ENCODE peak calls at places on chromosomes 4 and X, in four cellular contexts. D, F, E and O are unnamed samples.

GRCh38 chrX:39613508-39613921 is 484.2 kb downstream of the BCOR start:
- DNase-seq in D (peak; percentile 91), F (peak; percentile 62), E (peak; percentile 71), O (peak; percentile 28)

GRCh38 chr4:74789518-74789917 is 4.8 kb downstream of the BTC start:
- DNase-seq in D (no peak), F (no peak), E (no peak), O (no peak)

GRCh38 chr4:51831133-51831532 is 11.8 kb upstream of the DCUN1D4 start:
- DNase-seq in D (peak; percentile 1), F (no peak), E (peak; percentile 71), O (no peak)

GRCh38 chrX:20665441-20665840 is 398.7 kb upstream of the RPS6KA3 start:
- DNase-seq in D (no peak), F (no peak), E (no peak), O (no peak)

GRCh38 chr4:965766-966134 is 7.6 kb downstream of the DGKQ start:
- DNase-seq in D (no peak), F (no peak), E (no peak), O (no peak)

GRCh38 chr4:139020384-139020783 is 4.8 kb downstream of the NOCT start:
- DNase-seq in D (no peak), F (no peak), E (peak; percentile 49), O (no peak)

GRCh38 chrX:47643926-47644325 is 6.4 kb downstream of the ELK1 start:
- DNase-seq in D (no peak), F (no peak), E (no peak), O (no peak)

GRCh38 chr4:21543514-21543913 is 405.1 kb downstream of the KCNIP4 start:
- DNase-seq in D (no peak), F (no peak), E (no peak), O (no peak)

GRCh38 chrX:103063918-103064434 is at the start of gene BEX1:
- DNase-seq in D (peak; percentile 87), F (peak; percentile 61), E (peak; percentile 87), O (peak; percentile 71)

GRCh38 chrX:140190441-140191108 is 225.3 kb upstream of the CXorf66 start:
- DNase-seq in D (peak; percentile 1), F (no peak), E (no peak), O (no peak)

GRCh38 chrX:150155396-150156048 is 207.6 kb upstream of the MAMLD1 start:
- DNase-seq in D (no peak), F (no peak), E (no peak), O (peak; percentile 32)

GRCh38 chrX:130467936-130468335 is 66.1 kb downstream of the RBMX2 start:
- DNase-seq in D (no peak), F (no peak), E (peak; percentile 10), O (no peak)

GRCh38 chr4:156837625-156838345 is 133.8 kb downstream of the PDGFC start:
- DNase-seq in D (no peak), F (no peak), E (no peak), O (no peak)

GRCh38 chrX:115362334-115363095 is 73.0 kb downstream of the LUZP4 start:
- DNase-seq in D (no peak), F (no peak), E (no peak), O (no peak)

GRCh38 chrX:18890724-18891560 is 93.0 kb downstream of the PHKA2 start:
- DNase-seq in D (peak; percentile 88), F (peak; percentile 35), E (no peak), O (no peak)

GRCh38 chr4:106868381-106869035 is 167.6 kb downstream of the DKK2 start:
- DNase-seq in D (no peak), F (no peak), E (no peak), O (no peak)

GRCh38 chr4:1297456-1298325 is 8.0 kb downstream of the MAEA start:
- DNase-seq in D (no peak), F (no peak), E (no peak), O (no peak)

GRCh38 chr4:168995537-168996295 is 14.3 kb downstream of the CBR4 start:
- DNase-seq in D (no peak), F (no peak), E (no peak), O (no peak)

GRCh38 chr4:139740531-139741041 is 75.0 kb downstream of the MGST2 start:
- DNase-seq in D (peak; percentile 78), F (peak; percentile 67), E (no peak), O (peak; percentile 96)

GRCh38 chrX:86021652-86022289 is 25.6 kb downstream of the CHM start:
- DNase-seq in D (no peak), F (no peak), E (no peak), O (no peak)

GRCh38 chrX:53317365-53318069 is 36.1 kb upstream of the IQSEC2 start:
- DNase-seq in D (peak; percentile 16), F (peak; percentile 13), E (peak; percentile 78), O (no peak)

GRCh38 chrX:25873196-25873595 is 264.9 kb upstream of the MAGEB18 start:
- DNase-seq in D (no peak), F (peak; percentile 35), E (no peak), O (peak; percentile 92)

GRCh38 chrX:135520022-135520552 is 373 bp upstream of the INTS6L start:
- DNase-seq in D (no peak), F (no peak), E (no peak), O (no peak)

GRCh38 chr4:1027916-1028240 is 16.5 kb downstream of the FGFRL1 start:
- DNase-seq in D (no peak), F (no peak), E (no peak), O (no peak)

GRCh38 chr4:105709081-105709450 is 482 bp downstream of the GSTCD start:
- DNase-seq in D (no peak), F (peak; percentile 19), E (no peak), O (no peak)

GRCh38 chr4:11367371-11367770 is 61.3 kb downstream of the HS3ST1 start:
- DNase-seq in D (no peak), F (no peak), E (no peak), O (no peak)

GRCh38 chr4:125734504-125734903 is 419.7 kb downstream of the FAT4 start:
- DNase-seq in D (no peak), F (no peak), E (no peak), O (no peak)

GRCh38 chr4:10762541-10762940 is 78.0 kb upstream of the CLNK start:
- DNase-seq in D (peak; percentile 89), F (peak; percentile 58), E (no peak), O (peak; percentile 41)

GRCh38 chrX:39603291-39603690 is 494.5 kb downstream of the BCOR start:
- DNase-seq in D (no peak), F (no peak), E (no peak), O (no peak)

GRCh38 chr4:89752932-89753598 is 83.9 kb downstream of the SNCA start:
- DNase-seq in D (peak; percentile 48), F (no peak), E (no peak), O (no peak)

GRCh38 chrX:71998836-71999509 is 88.3 kb downstream of the NHSL2 start:
- DNase-seq in D (peak; percentile 5), F (peak; percentile 5), E (peak; percentile 43), O (no peak)